ENCODE peak calls at places on chromosomes 6 and 20, in seven cellular contexts. K is body of pancreas, I is brain microvascular endothelial cell, N is AG09319, G is heart right ventricle, Z is Calu3, Q is lung. U is an unnamed sample.

GRCh38 chr6:77470983-77471382 is 7.7 kb upstream of the HTR1B start:
- DNase-seq in K (no peak), I (peak; percentile 73), N (no peak), G (no peak), Z (no peak), Q (no peak), U (no peak)

GRCh38 chr6:164396071-164397047 is 913.0 kb downstream of the C6orf118 start:
- DNase-seq in K (no peak), I (no peak), N (no peak), G (no peak), Z (no peak), Q (no peak), U (no peak)

GRCh38 chr20:59751075-59751711 is 146.9 kb downstream of the PHACTR3 start:
- DNase-seq in K (peak; percentile 63), I (peak; percentile 50), N (peak; percentile 53), G (peak; percentile 63), Z (peak; percentile 93), Q (peak; percentile 58), U (no peak)

GRCh38 chr6:143677577-143677890 is 231 bp upstream of the PHACTR2 start:
- DNase-seq in K (no peak), I (no peak), N (no peak), G (no peak), Z (no peak), Q (no peak), U (no peak)

GRCh38 chr6:43703512-43704429 is 16.2 kb upstream of the MRPS18A start:
- DNase-seq in K (peak; percentile 20), I (no peak), N (no peak), G (no peak), Z (peak; percentile 69), Q (no peak), U (no peak)

GRCh38 chr20:23606652-23607049 is 934 bp upstream of the CST9 start:
- DNase-seq in K (peak; percentile 71), I (peak; percentile 64), N (peak; percentile 49), G (peak; percentile 77), Z (peak; percentile 56), Q (peak; percentile 77), U (peak; percentile 25)

GRCh38 chr6:137426007-137426689 is 68.0 kb downstream of the OLIG3 start:
- DNase-seq in K (no peak), I (no peak), N (no peak), G (no peak), Z (no peak), Q (no peak), U (no peak)

GRCh38 chr6:154319231-154319858 is 37.3 kb downstream of the IPCEF1 start:
- DNase-seq in K (no peak), I (peak; percentile 29), N (peak; percentile 90), G (no peak), Z (no peak), Q (no peak), U (peak; percentile 76)

GRCh38 chr6:130625825-130626500 is 201.2 kb upstream of the SMLR1 start:
- DNase-seq in K (no peak), I (peak; percentile 29), N (no peak), G (no peak), Z (no peak), Q (no peak), U (peak; percentile 57)

GRCh38 chr6:17589402-17590116 is 10.5 kb upstream of the FAM8A1 start:
- DNase-seq in K (no peak), I (peak; percentile 82), N (peak; percentile 43), G (no peak), Z (peak; percentile 59), Q (peak; percentile 54), U (peak; percentile 60)

GRCh38 chr6:105619971-105620741 is 217.3 kb upstream of the PREP start:
- DNase-seq in K (no peak), I (no peak), N (no peak), G (no peak), Z (no peak), Q (no peak), U (no peak)

GRCh38 chr6:79301290-79301689 is 66.8 kb upstream of the HMGN3 start:
- DNase-seq in K (no peak), I (no peak), N (no peak), G (no peak), Z (no peak), Q (no peak), U (no peak)

GRCh38 chr6:104710543-104711335 is 149.0 kb downstream of the HACE1 start:
- DNase-seq in K (no peak), I (no peak), N (no peak), G (no peak), Z (no peak), Q (no peak), U (no peak)

GRCh38 chr6:11710221-11710836 is 68.3 kb downstream of the ADTRP start:
- DNase-seq in K (no peak), I (no peak), N (no peak), G (no peak), Z (no peak), Q (no peak), U (no peak)

GRCh38 chr20:45407067-45407745 is 883 bp upstream of the DBNDD2 start:
- DNase-seq in K (peak; percentile 33), I (peak; percentile 43), N (no peak), G (peak; percentile 76), Z (peak; percentile 44), Q (no peak), U (no peak)

GRCh38 chr6:136396908-136397307 is 107.3 kb upstream of the BCLAF1 start:
- DNase-seq in K (no peak), I (no peak), N (no peak), G (no peak), Z (no peak), Q (no peak), U (no peak)

GRCh38 chr6:139047677-139048076 is 19.1 kb downstream of the ABRACL start:
- DNase-seq in K (no peak), I (no peak), N (no peak), G (no peak), Z (no peak), Q (no peak), U (no peak)

GRCh38 chr20:35648836-35649235 is 15.9 kb downstream of the CPNE1 start:
- DNase-seq in K (no peak), I (no peak), N (no peak), G (no peak), Z (no peak), Q (no peak), U (no peak)

GRCh38 chr6:166737231-166737630 is 110.2 kb upstream of the RPS6KA2 start:
- DNase-seq in K (no peak), I (no peak), N (no peak), G (no peak), Z (peak; percentile 61), Q (no peak), U (no peak)

GRCh38 chr6:75852721-75853120 is 103.7 kb downstream of the MYO6 start:
- DNase-seq in K (no peak), I (peak; percentile 55), N (no peak), G (no peak), Z (no peak), Q (no peak), U (no peak)

GRCh38 chr6:140320081-140320798 is 945.8 kb upstream of the CITED2 start:
- DNase-seq in K (no peak), I (no peak), N (no peak), G (no peak), Z (no peak), Q (no peak), U (no peak)

DNA sequence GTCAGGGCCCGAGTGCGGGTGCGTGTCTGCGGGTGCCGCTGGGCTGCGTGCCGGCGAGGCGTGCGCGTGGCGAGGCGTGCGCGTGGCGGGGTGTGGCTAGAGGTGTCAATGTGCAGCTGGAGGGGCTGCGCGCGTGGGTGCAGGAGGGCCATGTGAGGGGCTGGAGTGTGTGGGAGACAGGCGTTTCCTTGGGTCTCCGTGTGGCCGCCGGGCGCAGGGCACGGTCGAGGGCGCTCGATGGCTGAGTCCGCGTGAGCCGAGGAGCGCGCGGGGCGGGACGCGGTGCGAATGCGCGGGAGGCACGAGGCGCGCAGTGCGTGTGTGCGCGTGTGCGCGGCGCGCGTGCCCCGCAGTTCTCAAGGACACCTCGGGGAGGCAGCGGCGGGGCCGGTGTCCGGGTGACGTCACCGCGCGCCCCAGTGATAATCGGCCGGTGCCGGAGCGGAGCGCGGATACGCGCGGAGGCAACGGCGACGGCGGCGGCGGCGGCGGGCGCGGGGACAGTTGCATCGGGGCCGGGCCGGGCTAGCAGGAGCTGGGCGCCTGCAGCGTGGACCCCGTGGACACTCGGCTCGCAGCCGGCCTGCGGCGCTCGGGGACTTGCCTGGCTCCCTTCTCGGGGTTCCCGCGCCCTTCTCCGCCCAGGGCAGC is 38.7 kb downstream of the YTHDF1 start:
- DNase-seq in K (no peak), I (no peak), N (no peak), G (no peak), Z (no peak), Q (no peak), U (no peak)
- TF ChIP-seq CTCF in K (no peak), I (no peak), N (no peak), G (no peak), Z (no peak), Q (no peak), U (no peak)

DNA sequence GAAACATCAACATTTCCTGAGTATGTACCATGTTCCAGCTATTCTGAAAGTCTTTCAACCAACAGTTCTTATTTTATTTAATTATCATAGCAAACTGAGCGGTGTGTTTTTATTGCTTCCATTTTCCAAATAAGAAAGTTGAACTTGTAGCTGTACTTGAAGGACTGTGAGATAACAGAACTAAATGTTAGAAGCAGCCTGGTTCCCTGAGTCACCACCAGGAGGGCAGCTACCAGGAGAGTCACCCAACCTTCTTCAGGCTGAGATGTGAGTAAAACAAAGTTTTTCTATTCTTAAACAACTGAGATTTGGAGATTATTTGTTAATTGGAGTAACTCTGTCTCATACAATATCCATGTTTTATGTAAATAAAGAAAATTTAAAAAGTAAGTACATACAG is 403.4 kb downstream of the PKHD1 start:
- DNase-seq in K (no peak), I (no peak), N (no peak), G (no peak), Z (no peak), Q (no peak), U (no peak)
- TF ChIP-seq CTCF in K (no peak), I (no peak), N (no peak), G (no peak), Z (no peak), Q (no peak), U (no peak)

GRCh38 chr6:50845499-50846108 is 26.9 kb downstream of the TFAP2B start:
- DNase-seq in K (no peak), I (no peak), N (no peak), G (no peak), Z (no peak), Q (no peak), U (no peak)

GRCh38 chr6:50842446-50842845 is 23.8 kb downstream of the TFAP2B start:
- DNase-seq in K (no peak), I (no peak), N (no peak), G (no peak), Z (no peak), Q (no peak), U (no peak)

GRCh38 chr6:50846109-50846859 is 27.6 kb downstream of the TFAP2B start:
- DNase-seq in K (no peak), I (no peak), N (no peak), G (no peak), Z (no peak), Q (no peak), U (no peak)

GRCh38 chr6:50842861-50843384 is 24.3 kb downstream of the TFAP2B start:
- DNase-seq in K (no peak), I (no peak), N (no peak), G (no peak), Z (no peak), Q (no peak), U (no peak)

GRCh38 chr6:50843842-50844241 is 25.2 kb downstream of the TFAP2B start:
- DNase-seq in K (no peak), I (no peak), N (no peak), G (no peak), Z (no peak), Q (no peak), U (no peak)
- TF ChIP-seq CTCF in K (no peak), I (no peak), N (no peak), G (no peak), Z (no peak), Q (no peak), U (no peak)

GRCh38 chr6:24997186-24997585 is 61.4 kb upstream of the RIPOR2 start:
- DNase-seq in K (no peak), I (no peak), N (no peak), G (no peak), Z (no peak), Q (no peak), U (no peak)
- TF ChIP-seq CTCF in K (no peak), I (no peak), N (no peak), G (no peak), Z (no peak), Q (no peak), U (no peak)

U was measured in AG09309.